ENCODE peak calls at places on chromosomes 7 and 10, in five cellular contexts. One of them, this sample, is unnamed.

GRCh38 chr10:10475812-10476211 is 541.9 kb upstream of the CELF2 start:
- DNase-seq in central memory CD4-positive, alpha-beta T cell: no peak
- DNase-seq in non-pigmented ciliary epithelial cell: no peak
- DNase-seq in stimulated activated CD4-positive, alpha-beta T cell treated with anti-CD3 and anti-CD28 coated beads, TNF-alpha, amount 100 ng/mL, for 4 hours: no peak
- DNase-seq in A549: no peak
- DNase-seq in this sample: no peak

GRCh38 chr10:43383204-43383971 is 12.0 kb downstream of the FXYD4 start:
- DNase-seq in A549: no peak
- DNase-seq in stimulated activated CD4-positive, alpha-beta T cell treated with anti-CD3 and anti-CD28 coated beads, TNF-alpha, amount 100 ng/mL, for 4 hours: no peak
- DNase-seq in central memory CD4-positive, alpha-beta T cell: no peak
- DNase-seq in non-pigmented ciliary epithelial cell: no peak
- DNase-seq in this sample: no peak

GRCh38 chr7:135177021-135177696 is 6.7 kb upstream of the CYREN start:
- DNase-seq in central memory CD4-positive, alpha-beta T cell: no peak
- DNase-seq in non-pigmented ciliary epithelial cell: no peak
- DNase-seq in A549: no peak
- DNase-seq in stimulated activated CD4-positive, alpha-beta T cell treated with anti-CD3 and anti-CD28 coated beads, TNF-alpha, amount 100 ng/mL, for 4 hours: no peak
- DNase-seq in this sample: no peak

GRCh38 chr10:72320676-72321247 is 34.0 kb downstream of the DNAJB12 start:
- DNase-seq in non-pigmented ciliary epithelial cell: peak
- DNase-seq in stimulated activated CD4-positive, alpha-beta T cell treated with anti-CD3 and anti-CD28 coated beads, TNF-alpha, amount 100 ng/mL, for 4 hours: no peak
- DNase-seq in central memory CD4-positive, alpha-beta T cell: peak
- DNase-seq in A549: peak
- DNase-seq in this sample: peak

GRCh38 chr7:129090307-129090907 is 35.5 kb upstream of the TNPO3 start:
- DNase-seq in stimulated activated CD4-positive, alpha-beta T cell treated with anti-CD3 and anti-CD28 coated beads, TNF-alpha, amount 100 ng/mL, for 4 hours: no peak
- DNase-seq in central memory CD4-positive, alpha-beta T cell: no peak
- DNase-seq in non-pigmented ciliary epithelial cell: no peak
- DNase-seq in A549: no peak
- DNase-seq in this sample: no peak

GRCh38 chr7:7157177-7157886 is 25.0 kb upstream of the C1GALT1 start:
- DNase-seq in stimulated activated CD4-positive, alpha-beta T cell treated with anti-CD3 and anti-CD28 coated beads, TNF-alpha, amount 100 ng/mL, for 4 hours: no peak
- DNase-seq in A549: no peak
- DNase-seq in central memory CD4-positive, alpha-beta T cell: peak
- DNase-seq in non-pigmented ciliary epithelial cell: peak
- DNase-seq in this sample: no peak

GRCh38 chr7:137900137-137900536 is 53.4 kb upstream of the DGKI start:
- DNase-seq in stimulated activated CD4-positive, alpha-beta T cell treated with anti-CD3 and anti-CD28 coated beads, TNF-alpha, amount 100 ng/mL, for 4 hours: no peak
- DNase-seq in A549: no peak
- DNase-seq in non-pigmented ciliary epithelial cell: no peak
- DNase-seq in central memory CD4-positive, alpha-beta T cell: no peak
- DNase-seq in this sample: no peak

GRCh38 chr10:125114761-125115391 is 45.5 kb downstream of the CTBP2 start:
- DNase-seq in stimulated activated CD4-positive, alpha-beta T cell treated with anti-CD3 and anti-CD28 coated beads, TNF-alpha, amount 100 ng/mL, for 4 hours: no peak
- DNase-seq in non-pigmented ciliary epithelial cell: no peak
- DNase-seq in central memory CD4-positive, alpha-beta T cell: no peak
- DNase-seq in A549: no peak
- DNase-seq in this sample: no peak

GRCh38 chr7:37488163-37488759 is 39.6 kb upstream of the ELMO1 start:
- DNase-seq in central memory CD4-positive, alpha-beta T cell: no peak
- DNase-seq in non-pigmented ciliary epithelial cell: peak
- DNase-seq in A549: no peak
- DNase-seq in stimulated activated CD4-positive, alpha-beta T cell treated with anti-CD3 and anti-CD28 coated beads, TNF-alpha, amount 100 ng/mL, for 4 hours: no peak
- DNase-seq in this sample: no peak

GRCh38 chr10:71840177-71840711 is 10.8 kb downstream of the PSAP start:
- DNase-seq in stimulated activated CD4-positive, alpha-beta T cell treated with anti-CD3 and anti-CD28 coated beads, TNF-alpha, amount 100 ng/mL, for 4 hours: no peak
- DNase-seq in A549: peak
- DNase-seq in non-pigmented ciliary epithelial cell: peak
- DNase-seq in central memory CD4-positive, alpha-beta T cell: no peak
- DNase-seq in this sample: peak

GRCh38 chr7:149772236-149772820 is 1.1 kb downstream of the ZNF467 start:
- DNase-seq in A549: peak
- DNase-seq in non-pigmented ciliary epithelial cell: no peak
- DNase-seq in stimulated activated CD4-positive, alpha-beta T cell treated with anti-CD3 and anti-CD28 coated beads, TNF-alpha, amount 100 ng/mL, for 4 hours: peak
- DNase-seq in central memory CD4-positive, alpha-beta T cell: no peak
- DNase-seq in this sample: peak